ENCODE peak calls at places on chromosomes 4 and X, in five cellular contexts. One of them, this sample, is unnamed.

GRCh38 chrX:24424948-24425347 is 40.1 kb upstream of the PDK3 start:
- DNase-seq in suprapubic skin: peak
- DNase-seq in ascending aorta: peak
- DNase-seq in fibroblast of lung: no peak
- DNase-seq in astrocyte: peak
- DNase-seq in this sample: no peak

GRCh38 chr4:93719552-93719951 is 109.0 kb upstream of the ATOH1 start:
- DNase-seq in ascending aorta: no peak
- DNase-seq in suprapubic skin: no peak
- DNase-seq in astrocyte: no peak
- DNase-seq in fibroblast of lung: peak
- DNase-seq in this sample: no peak

GRCh38 chr4:159516556-159516955 is 413.7 kb downstream of the RAPGEF2 start:
- DNase-seq in suprapubic skin: no peak
- DNase-seq in astrocyte: peak
- DNase-seq in ascending aorta: no peak
- DNase-seq in fibroblast of lung: peak
- DNase-seq in this sample: no peak

GRCh38 chr4:152587127-152587526 is 51.2 kb upstream of the FBXW7 start:
- DNase-seq in fibroblast of lung: no peak
- DNase-seq in astrocyte: no peak
- DNase-seq in ascending aorta: no peak
- DNase-seq in suprapubic skin: no peak
- DNase-seq in this sample: no peak

GRCh38 chrX:45758319-45758718 is 557.6 kb upstream of the DIPK2B start:
- DNase-seq in fibroblast of lung: peak
- DNase-seq in astrocyte: peak
- DNase-seq in suprapubic skin: no peak
- DNase-seq in ascending aorta: no peak
- DNase-seq in this sample: no peak

GRCh38 chr4:19266566-19266965 is 985.1 kb upstream of the SLIT2 start:
- DNase-seq in astrocyte: no peak
- DNase-seq in fibroblast of lung: no peak
- DNase-seq in ascending aorta: no peak
- DNase-seq in suprapubic skin: no peak
- DNase-seq in this sample: no peak

GRCh38 chr4:107736037-107736436 is 16.0 kb upstream of the PAPSS1 start:
- DNase-seq in astrocyte: no peak
- DNase-seq in suprapubic skin: no peak
- DNase-seq in ascending aorta: no peak
- DNase-seq in fibroblast of lung: no peak
- DNase-seq in this sample: no peak

GRCh38 chr4:80610845-80611244 is 275.3 kb downstream of the CFAP299 start:
- DNase-seq in ascending aorta: no peak
- DNase-seq in suprapubic skin: no peak
- DNase-seq in fibroblast of lung: peak
- DNase-seq in astrocyte: peak
- DNase-seq in this sample: no peak

GRCh38 chrX:110168585-110168984 is 149.3 kb downstream of the AMMECR1 start:
- DNase-seq in suprapubic skin: no peak
- DNase-seq in ascending aorta: no peak
- DNase-seq in astrocyte: peak
- DNase-seq in fibroblast of lung: peak
- DNase-seq in this sample: no peak

GRCh38 chrX:14497184-14497666 is 32.1 kb upstream of the GLRA2 start:
- DNase-seq in ascending aorta: no peak
- DNase-seq in astrocyte: no peak
- DNase-seq in suprapubic skin: no peak
- DNase-seq in fibroblast of lung: peak
- DNase-seq in this sample: no peak
- H3K4me3 ChIP-seq in ascending aorta: peak
- H3K4me3 ChIP-seq in astrocyte: no peak
- H3K4me3 ChIP-seq in suprapubic skin: peak
- H3K4me3 ChIP-seq in fibroblast of lung: peak
- H3K4me3 ChIP-seq in this sample: no peak

GRCh38 chrX:69082055-69082752 is 83.0 kb downstream of the PJA1 start:
- DNase-seq in suprapubic skin: no peak
- DNase-seq in astrocyte: no peak
- DNase-seq in ascending aorta: no peak
- DNase-seq in fibroblast of lung: no peak
- DNase-seq in this sample: no peak

GRCh38 chrX:69082753-69083150 is 82.5 kb downstream of the PJA1 start:
- DNase-seq in astrocyte: no peak
- DNase-seq in ascending aorta: no peak
- DNase-seq in suprapubic skin: no peak
- DNase-seq in fibroblast of lung: no peak
- DNase-seq in this sample: no peak

GRCh38 chrX:69083361-69083760 is 81.9 kb downstream of the PJA1 start:
- DNase-seq in ascending aorta: no peak
- DNase-seq in fibroblast of lung: no peak
- DNase-seq in astrocyte: no peak
- DNase-seq in suprapubic skin: no peak
- DNase-seq in this sample: no peak

GRCh38 chrX:69085151-69085550 is 80.1 kb downstream of the PJA1 start:
- DNase-seq in ascending aorta: no peak
- DNase-seq in fibroblast of lung: no peak
- DNase-seq in suprapubic skin: no peak
- DNase-seq in astrocyte: no peak
- DNase-seq in this sample: no peak

DNA sequence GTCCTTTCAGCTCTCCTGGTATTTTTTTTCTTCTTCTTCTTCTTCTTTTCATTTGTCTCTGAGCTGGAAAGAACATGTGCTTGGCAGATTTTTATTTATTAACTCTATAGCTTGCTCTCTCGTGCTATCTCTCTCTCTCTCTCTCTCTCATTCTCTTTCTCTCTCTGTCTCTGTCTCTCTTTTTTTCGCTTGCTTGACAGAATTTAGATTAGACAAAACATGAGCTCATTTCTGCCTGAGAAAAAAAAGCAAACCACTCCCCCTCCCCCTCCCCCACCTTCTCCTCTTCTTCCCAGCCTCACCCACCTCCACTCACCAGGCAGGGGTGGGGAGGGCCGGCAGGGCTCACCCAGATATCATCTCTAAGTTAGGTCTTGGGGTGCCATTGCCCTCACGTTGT is 81.5 kb downstream of the PJA1 start:
- DNase-seq in fibroblast of lung: no peak
- DNase-seq in ascending aorta: no peak
- DNase-seq in astrocyte: no peak
- DNase-seq in suprapubic skin: no peak
- DNase-seq in this sample: no peak
- H3K27ac ChIP-seq in fibroblast of lung: no peak
- H3K27ac ChIP-seq in ascending aorta: no peak
- H3K27ac ChIP-seq in astrocyte: no peak
- H3K27ac ChIP-seq in suprapubic skin: no peak
- H3K27ac ChIP-seq in this sample: no peak

GRCh38 chrX:17413228-17413627 is 38.2 kb downstream of the NHS start:
- DNase-seq in astrocyte: peak
- DNase-seq in ascending aorta: no peak
- DNase-seq in suprapubic skin: no peak
- DNase-seq in fibroblast of lung: peak
- DNase-seq in this sample: no peak
- H3K4me3 ChIP-seq in astrocyte: peak
- H3K4me3 ChIP-seq in ascending aorta: no peak
- H3K4me3 ChIP-seq in suprapubic skin: no peak
- H3K4me3 ChIP-seq in fibroblast of lung: peak
- H3K4me3 ChIP-seq in this sample: no peak

GRCh38 chr4:148955926-148956325 is 513.7 kb upstream of the NR3C2 start:
- DNase-seq in fibroblast of lung: no peak
- DNase-seq in astrocyte: peak
- DNase-seq in suprapubic skin: no peak
- DNase-seq in ascending aorta: no peak
- DNase-seq in this sample: no peak

GRCh38 chr4:148951346-148951745 is 509.1 kb upstream of the NR3C2 start:
- DNase-seq in ascending aorta: no peak
- DNase-seq in suprapubic skin: no peak
- DNase-seq in astrocyte: no peak
- DNase-seq in fibroblast of lung: no peak
- DNase-seq in this sample: no peak

DNA sequence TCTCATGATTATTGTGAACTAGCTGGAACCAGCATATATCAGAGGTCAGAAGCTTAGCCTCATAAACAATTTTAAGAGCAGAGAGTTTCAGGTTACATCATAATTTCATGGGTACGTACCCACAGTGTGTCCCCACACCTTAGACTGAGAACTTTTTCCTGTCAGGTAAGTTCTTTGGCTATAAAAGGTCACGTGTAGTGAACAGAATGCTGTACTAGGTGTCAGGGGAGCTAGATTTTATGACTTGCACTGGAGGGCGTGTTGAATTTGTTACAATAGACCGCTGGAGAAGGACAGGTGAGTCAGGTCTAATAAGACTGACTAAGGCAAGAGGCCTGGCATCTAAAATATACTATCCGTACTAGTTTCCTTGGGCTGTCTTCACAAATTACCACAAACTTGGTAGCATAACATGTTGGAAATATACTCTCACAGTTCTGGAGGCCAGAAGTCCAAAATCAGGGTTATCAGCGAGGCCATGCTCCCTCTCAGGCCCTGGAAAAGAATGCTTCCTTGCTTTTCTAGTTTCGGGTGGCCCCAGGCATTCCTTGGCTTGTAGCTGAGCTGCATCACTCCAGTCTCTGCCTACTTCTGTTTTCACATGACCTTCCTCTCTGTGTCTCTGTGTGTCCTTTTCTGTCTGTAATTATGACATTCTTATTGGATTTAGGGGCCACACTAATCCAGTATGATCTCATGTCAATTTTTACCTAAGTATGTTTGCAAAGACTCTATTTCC is 512.0 kb upstream of the NR3C2 start:
- DNase-seq in suprapubic skin: no peak
- DNase-seq in ascending aorta: no peak
- DNase-seq in astrocyte: no peak
- DNase-seq in fibroblast of lung: no peak
- DNase-seq in this sample: no peak
- H3K27ac ChIP-seq in suprapubic skin: no peak
- H3K27ac ChIP-seq in ascending aorta: no peak
- H3K27ac ChIP-seq in astrocyte: no peak
- H3K27ac ChIP-seq in fibroblast of lung: no peak
- H3K27ac ChIP-seq in this sample: no peak

GRCh38 chrX:41033299-41033698 is 51.9 kb upstream of the USP9X start:
- DNase-seq in ascending aorta: no peak
- DNase-seq in fibroblast of lung: no peak
- DNase-seq in suprapubic skin: no peak
- DNase-seq in astrocyte: no peak
- DNase-seq in this sample: no peak
- H3K4me3 ChIP-seq in ascending aorta: no peak
- H3K4me3 ChIP-seq in fibroblast of lung: no peak
- H3K4me3 ChIP-seq in suprapubic skin: no peak
- H3K4me3 ChIP-seq in astrocyte: no peak
- H3K4me3 ChIP-seq in this sample: no peak

DNA sequence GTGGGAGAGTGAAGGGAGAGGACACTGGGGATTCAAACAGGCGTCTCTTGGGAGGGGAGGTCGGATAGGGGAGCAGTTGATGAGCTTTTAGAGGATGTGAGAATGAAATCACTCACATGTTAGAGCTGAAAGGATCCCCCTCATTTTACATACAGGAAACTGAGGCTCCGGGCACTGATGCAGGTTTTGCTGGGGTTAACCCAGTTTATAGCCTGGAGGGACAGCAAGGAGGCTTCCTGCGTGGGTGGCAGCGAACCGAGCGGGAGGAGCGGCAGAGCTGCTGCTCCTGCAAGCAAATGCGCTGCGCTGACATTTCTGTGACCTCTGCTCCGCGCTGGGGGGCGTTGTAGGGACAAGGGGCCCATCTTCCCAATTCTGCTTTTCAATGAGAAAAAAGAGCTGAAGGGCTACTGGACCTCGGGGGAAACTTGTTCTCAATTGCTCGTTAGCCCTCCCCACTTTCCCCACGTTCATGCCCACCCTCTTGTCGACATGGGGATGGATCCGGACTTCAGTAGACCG is 1.1 kb upstream of the NEUROG2 start:
- DNase-seq in fibroblast of lung: no peak
- DNase-seq in astrocyte: no peak
- DNase-seq in suprapubic skin: no peak
- DNase-seq in ascending aorta: no peak
- DNase-seq in this sample: no peak
- H3K27ac ChIP-seq in fibroblast of lung: no peak
- H3K27ac ChIP-seq in astrocyte: no peak
- H3K27ac ChIP-seq in suprapubic skin: no peak
- H3K27ac ChIP-seq in ascending aorta: no peak
- H3K27ac ChIP-seq in this sample: no peak

DNA sequence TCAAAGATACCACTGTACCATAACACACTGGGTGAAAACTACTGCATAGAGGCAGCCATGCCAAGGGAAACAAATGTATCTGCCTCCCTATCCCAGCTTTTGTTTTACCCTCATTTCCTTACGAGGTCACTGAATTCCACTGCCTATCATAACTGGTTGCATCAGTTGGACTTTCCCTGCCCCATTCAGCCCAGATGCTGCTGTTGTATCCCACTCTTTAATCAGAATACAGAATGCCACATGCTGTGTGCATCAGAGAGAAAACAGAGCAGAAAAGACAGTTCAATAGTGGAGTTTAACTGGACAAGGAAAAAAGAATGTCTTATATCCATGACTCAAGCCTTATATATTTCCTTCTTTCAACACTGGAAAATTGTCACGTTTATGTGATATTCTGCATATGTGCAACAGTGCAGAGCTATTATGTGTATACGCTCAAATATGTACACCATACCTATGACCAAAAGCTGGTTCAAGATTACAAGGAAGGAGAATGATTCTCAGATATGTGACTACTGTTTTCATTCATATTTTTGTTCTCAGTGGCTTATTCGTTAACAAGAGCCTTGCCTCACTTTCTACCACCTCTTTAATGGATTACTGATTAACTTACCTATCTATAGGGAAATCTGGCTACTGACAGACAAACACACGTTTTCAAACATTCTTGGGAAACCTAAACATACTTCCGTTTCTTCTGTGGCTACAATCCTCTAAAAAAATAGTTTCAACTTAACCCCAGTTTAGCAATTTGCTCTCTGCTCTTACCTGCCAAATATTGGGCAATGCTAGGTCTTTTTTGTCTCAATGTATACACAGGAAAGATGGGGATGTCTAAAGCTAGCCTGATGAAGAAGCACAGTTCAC is 378.9 kb downstream of the SMARCA1 start:
- DNase-seq in astrocyte: peak
- DNase-seq in ascending aorta: no peak
- DNase-seq in fibroblast of lung: no peak
- DNase-seq in suprapubic skin: no peak
- DNase-seq in this sample: no peak
- H3K4me3 ChIP-seq in astrocyte: no peak
- H3K4me3 ChIP-seq in ascending aorta: no peak
- H3K4me3 ChIP-seq in fibroblast of lung: no peak
- H3K4me3 ChIP-seq in suprapubic skin: no peak
- H3K4me3 ChIP-seq in this sample: no peak

DNA sequence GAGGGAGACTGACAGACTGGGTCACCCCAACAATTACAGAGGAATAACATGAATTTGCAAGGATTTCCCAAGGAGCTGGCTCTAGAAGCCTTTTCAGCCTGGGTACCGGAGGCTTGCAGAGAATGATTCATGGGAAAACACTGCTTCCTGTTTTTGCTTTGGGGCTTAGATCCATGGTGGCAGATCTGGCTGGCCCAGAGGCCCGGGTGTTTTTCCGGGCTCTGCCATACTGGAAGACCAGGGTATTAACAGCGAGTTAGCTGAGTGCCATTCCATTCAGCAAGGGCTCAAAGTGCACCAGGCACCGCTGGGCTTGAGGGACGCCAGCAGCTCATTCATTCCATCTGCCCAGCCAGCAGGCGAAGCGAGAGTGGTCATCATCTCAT is 1.3 kb downstream of the WDR1 start:
- DNase-seq in suprapubic skin: no peak
- DNase-seq in fibroblast of lung: peak
- DNase-seq in ascending aorta: no peak
- DNase-seq in astrocyte: no peak
- DNase-seq in this sample: no peak
- H3K27ac ChIP-seq in suprapubic skin: peak
- H3K27ac ChIP-seq in fibroblast of lung: peak
- H3K27ac ChIP-seq in ascending aorta: peak
- H3K27ac ChIP-seq in astrocyte: peak
- H3K27ac ChIP-seq in this sample: peak